ENCODE peak calls at places on chromosome 10, in nine cellular contexts. O is IMR-90, Y is Calu3, W is foreskin keratinocyte, N is epithelial cell of esophagus, J is astrocyte, S is GM12865, C is AG09309, X is foreskin fibroblast. A is an unnamed sample.

GRCh38 chr10:24457661-24458318 is 248.9 kb downstream of the KIAA1217 start:
- DNase-seq in O (no peak), Y (peak), W (peak), N (peak), J (no peak), S (no peak), C (no peak), X (no peak), A (no peak)

GRCh38 chr10:126421745-126422144 is 33.5 kb upstream of the ADAM12 start:
- DNase-seq in O (peak), Y (no peak), W (peak), N (peak), J (peak), S (no peak), C (peak), X (peak), A (no peak)

GRCh38 chr10:31977440-31978157 is 49.0 kb upstream of the ARHGAP12 start:
- DNase-seq in O (peak), Y (no peak), W (peak), N (peak), J (peak), S (peak), C (peak), X (peak), A (no peak)

GRCh38 chr10:116743266-116744064 is 1.1 kb upstream of the HSPA12A start:
- DNase-seq in O (no peak), Y (no peak), W (no peak), N (no peak), J (no peak), S (no peak), C (no peak), X (no peak), A (no peak)

GRCh38 chr10:131210181-131210580 is 101.3 kb downstream of the TCERG1L start:
- DNase-seq in O (no peak), Y (no peak), W (no peak), N (no peak), J (no peak), S (no peak), C (no peak), X (no peak), A (no peak)

GRCh38 chr10:129641982-129642381 is 174.9 kb downstream of the MGMT start:
- DNase-seq in O (no peak), Y (no peak), W (no peak), N (no peak), J (no peak), S (no peak), C (no peak), X (no peak), A (no peak)

GRCh38 chr10:42882597-42882996 is 100.0 kb downstream of the BMS1 start:
- DNase-seq in O (no peak), Y (no peak), W (no peak), N (no peak), J (no peak), S (no peak), C (no peak), X (no peak), A (no peak)

GRCh38 chr10:60334991-60335390 is 54.7 kb downstream of the ANK3 start:
- DNase-seq in O (no peak), Y (no peak), W (no peak), N (no peak), J (peak), S (no peak), C (no peak), X (no peak), A (no peak)

GRCh38 chr10:72340510-72340895 is 14.2 kb downstream of the DNAJB12 start:
- DNase-seq in O (no peak), Y (peak), W (no peak), N (peak), J (no peak), S (peak), C (no peak), X (no peak), A (peak)

GRCh38 chr10:2619472-2619871 is 447.9 kb upstream of the PFKP start:
- DNase-seq in O (no peak), Y (peak), W (no peak), N (no peak), J (no peak), S (peak), C (no peak), X (no peak), A (peak)

GRCh38 chr10:80662429-80663211 is 124.9 kb downstream of the SH2D4B start:
- DNase-seq in O (peak), Y (peak), W (peak), N (peak), J (peak), S (peak), C (peak), X (peak), A (peak)

GRCh38 chr10:24385776-24386175 is 176.8 kb downstream of the KIAA1217 start:
- DNase-seq in O (peak), Y (no peak), W (no peak), N (no peak), J (peak), S (no peak), C (peak), X (no peak), A (no peak)

GRCh38 chr10:68043030-68043429 is 32.1 kb downstream of the HERC4 start:
- DNase-seq in O (peak), Y (no peak), W (peak), N (peak), J (peak), S (no peak), C (no peak), X (no peak), A (no peak)

GRCh38 chr10:112631501-112632410 is 184.7 kb downstream of the VTI1A start:
- DNase-seq in O (no peak), Y (peak), W (peak), N (peak), J (no peak), S (no peak), C (no peak), X (peak), A (no peak)

GRCh38 chr10:101829561-101830315 is 11.5 kb upstream of the OGA start:
- DNase-seq in O (no peak), Y (no peak), W (no peak), N (peak), J (no peak), S (peak), C (no peak), X (no peak), A (no peak)

GRCh38 chr10:117610321-117610720 is 67.8 kb downstream of the EMX2 start:
- DNase-seq in O (no peak), Y (no peak), W (no peak), N (no peak), J (no peak), S (no peak), C (no peak), X (no peak), A (no peak)

DNA sequence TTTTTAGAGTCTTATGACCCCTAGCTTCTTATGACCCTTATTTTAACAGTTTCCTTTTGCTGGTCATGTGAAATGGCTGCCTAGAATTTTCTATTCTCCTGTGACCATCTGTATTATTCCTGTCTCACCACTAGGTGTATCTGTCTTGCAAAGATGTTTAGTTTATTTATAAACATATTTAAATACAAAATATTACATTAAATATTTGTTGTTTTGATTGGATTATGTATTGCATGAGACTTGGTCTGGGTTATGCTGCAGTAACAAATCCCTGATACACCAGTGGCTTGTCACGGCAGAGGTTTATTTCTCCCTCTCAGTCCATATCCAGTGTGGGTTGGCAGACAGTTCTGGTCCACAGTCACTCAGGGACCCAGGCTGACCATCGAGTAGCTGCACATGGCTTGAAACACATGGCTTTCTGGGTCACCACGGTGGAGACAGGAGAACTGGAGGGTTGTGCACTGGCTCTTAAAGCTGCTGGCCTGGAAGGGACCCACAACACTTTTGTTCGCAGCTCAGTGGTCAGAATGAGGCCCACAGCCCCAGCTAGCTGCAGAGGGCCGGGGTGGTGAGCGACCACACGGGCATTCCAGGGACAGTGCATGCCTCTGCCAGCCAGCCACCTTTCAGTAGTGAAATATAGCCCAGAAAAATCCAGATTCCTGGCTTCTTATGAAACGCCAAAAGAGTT is 7.4 kb downstream of the RASSF4 start:
- DNase-seq in O (no peak), Y (no peak), W (no peak), N (no peak), J (no peak), S (no peak), C (no peak), X (no peak), A (no peak)
- TF ChIP-seq CTCF in O (peak), Y (no peak), W (peak), N (peak), J (peak), S (no peak), C (no peak), X (peak), A (peak)

DNA sequence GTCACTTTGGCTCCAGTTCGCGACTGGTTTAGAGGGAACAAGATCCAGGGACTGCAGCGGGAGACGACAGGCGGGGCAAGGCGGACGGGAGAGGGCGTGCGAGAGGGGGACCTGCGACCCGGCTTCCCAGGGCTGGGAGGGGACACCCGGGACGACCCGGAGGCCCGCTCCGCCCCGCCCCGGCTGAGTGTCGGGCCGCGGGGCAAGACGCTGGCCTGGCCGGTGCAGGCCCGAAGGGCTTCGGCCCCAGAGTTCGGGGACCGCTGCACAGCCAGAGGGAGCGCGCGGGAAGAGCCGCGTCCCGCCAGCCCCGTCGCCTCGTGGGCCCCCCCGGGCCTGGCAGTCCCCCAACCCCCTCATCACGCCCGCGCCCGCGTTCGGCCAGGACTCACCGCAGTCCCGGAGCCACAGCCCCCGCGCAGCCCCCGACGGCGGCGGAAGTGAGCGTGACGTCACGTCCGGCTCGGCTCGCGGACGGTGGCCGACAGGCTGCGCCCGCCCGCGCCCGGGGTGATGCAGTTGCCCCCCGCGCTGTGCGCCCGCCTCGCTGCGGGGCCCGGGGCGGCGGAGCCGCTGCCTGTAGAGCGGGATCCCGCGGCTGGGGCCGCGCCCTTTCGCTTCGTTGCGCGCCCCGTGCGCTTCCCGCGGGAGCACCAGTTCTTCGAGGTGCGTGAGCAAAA is at the start of the genes TUBGCP2 and ZNF511:
- DNase-seq in O (peak), Y (peak), W (no peak), N (peak), J (peak), S (peak), C (peak), X (peak), A (peak)
- TF ChIP-seq CTCF in O (peak), Y (no peak), W (peak), N (peak), J (no peak), S (peak), C (no peak), X (no peak), A (peak)

DNA sequence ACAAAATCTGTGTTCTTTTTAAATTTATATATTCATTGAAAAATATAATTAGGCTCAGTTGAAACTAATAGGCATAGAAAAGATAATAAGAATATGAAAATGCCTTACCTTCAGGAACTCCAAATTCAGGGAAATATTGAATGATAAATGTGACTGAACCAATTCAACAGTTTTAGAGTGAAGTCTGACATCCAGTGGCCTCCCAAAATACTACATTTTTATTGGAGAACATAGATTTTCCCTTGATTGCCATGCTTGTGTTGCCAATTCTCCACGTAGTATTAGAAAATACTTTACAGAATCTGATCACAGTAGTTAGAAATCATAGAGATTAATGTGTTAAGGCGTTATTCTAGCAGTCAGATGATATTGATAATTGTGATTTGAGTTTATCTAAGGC is 1246.7 kb downstream of the GATA3 start:
- DNase-seq in O (no peak), Y (peak), W (no peak), N (peak), J (no peak), S (no peak), C (no peak), X (no peak), A (no peak)
- TF ChIP-seq CTCF in O (peak), Y (peak), W (peak), N (peak), J (peak), S (no peak), C (peak), X (peak), A (peak)

DNA sequence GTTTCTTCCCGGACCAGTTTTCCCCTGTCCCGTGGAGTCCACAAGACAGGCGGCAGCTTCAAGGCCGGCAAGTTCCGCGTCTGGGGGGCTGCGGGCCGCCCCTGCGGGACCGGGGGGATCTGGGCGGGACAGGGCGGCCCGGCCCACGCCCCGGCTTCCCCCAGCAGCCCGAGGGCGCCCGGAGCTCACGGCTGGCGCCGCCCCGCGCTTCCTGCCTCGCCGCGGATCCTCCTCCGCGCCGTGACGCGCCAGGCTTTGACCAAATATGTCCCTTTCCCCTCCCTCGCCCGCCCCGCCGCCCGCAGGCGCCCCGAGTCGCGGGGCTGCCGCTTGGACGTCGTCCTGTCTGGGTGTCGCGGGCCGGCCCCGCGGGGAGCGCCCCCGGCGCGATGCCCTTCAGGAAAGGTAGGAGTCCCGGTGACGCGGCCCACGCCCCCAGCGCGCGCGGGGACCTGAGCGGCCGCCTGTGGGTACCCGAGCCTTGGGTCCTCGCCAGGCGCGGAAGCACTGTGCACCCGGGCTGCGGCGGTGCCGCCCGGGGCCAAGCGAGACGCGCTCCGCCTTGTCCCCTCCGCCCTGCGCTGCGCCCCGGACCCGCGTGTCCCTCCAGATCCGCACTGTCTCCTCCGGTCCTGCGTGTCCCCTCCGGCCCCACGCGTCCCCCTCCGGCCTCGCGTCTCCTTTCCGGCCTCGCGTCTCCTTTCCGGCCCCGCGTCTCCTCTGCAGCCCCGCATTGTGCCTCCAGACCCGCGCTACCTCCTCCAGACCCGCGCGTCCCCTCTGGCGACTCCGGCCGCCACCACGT is 56.0 kb downstream of the RBM17 start:
- DNase-seq in O (peak), Y (peak), W (no peak), N (peak), J (peak), S (peak), C (no peak), X (peak), A (peak)
- TF ChIP-seq CTCF in O (no peak), Y (no peak), W (no peak), N (no peak), J (no peak), S (no peak), C (no peak), X (no peak), A (no peak)

DNA sequence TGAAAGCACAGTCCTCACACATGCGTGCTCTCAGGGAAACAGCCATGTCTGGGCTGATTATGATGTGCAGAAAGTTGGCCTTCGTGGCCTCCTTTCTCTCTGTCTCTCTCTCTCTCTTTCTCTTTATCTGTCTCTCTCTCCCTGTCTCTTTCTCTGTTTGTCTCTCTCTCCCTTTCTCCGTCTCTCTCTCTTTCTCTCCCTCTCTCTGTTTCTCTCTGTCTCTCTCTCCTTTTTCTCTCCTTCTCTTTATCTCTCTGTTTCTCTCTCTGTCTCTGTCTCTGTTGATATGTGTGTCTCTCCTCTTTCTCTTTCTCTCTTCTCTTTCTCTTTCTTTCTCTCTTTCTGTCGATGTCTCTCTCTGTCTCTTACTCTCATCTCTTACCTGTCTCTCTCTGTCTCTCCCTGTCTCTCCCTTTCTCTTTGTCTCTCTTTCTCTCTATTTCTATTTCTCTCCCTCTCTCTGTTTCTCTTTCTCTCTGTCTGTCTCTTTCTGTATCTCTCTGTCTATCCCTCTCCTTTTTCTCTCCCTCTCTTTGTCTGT is 105.4 kb upstream of the MPP7 start:
- DNase-seq in O (no peak), Y (no peak), W (no peak), N (no peak), J (no peak), S (no peak), C (no peak), X (no peak), A (no peak)
- TF ChIP-seq CTCF in O (no peak), Y (no peak), W (no peak), N (no peak), J (no peak), S (no peak), C (no peak), X (no peak), A (no peak)

GRCh38 chr10:95208702-95209391 is 14.8 kb downstream of the ACSM6 start:
- DNase-seq in O (no peak), Y (no peak), W (no peak), N (no peak), J (no peak), S (no peak), C (no peak), X (no peak), A (no peak)
- TF ChIP-seq CTCF in O (peak), Y (no peak), W (peak), N (no peak), J (peak), S (no peak), C (peak), X (no peak), A (peak)

GRCh38 chr10:106609867-106610266 is 554.6 kb downstream of the SORCS1 start:
- DNase-seq in O (no peak), Y (no peak), W (no peak), N (peak), J (no peak), S (peak), C (no peak), X (no peak), A (no peak)
- TF ChIP-seq CTCF in O (no peak), Y (no peak), W (peak), N (peak), J (peak), S (peak), C (no peak), X (peak), A (peak)

GRCh38 chr10:113995201-113995600 is 48.5 kb upstream of the ADRB1 start:
- DNase-seq in O (no peak), Y (no peak), W (no peak), N (no peak), J (no peak), S (no peak), C (no peak), X (no peak), A (no peak)

GRCh38 chr10:113997428-113997827 is 46.2 kb upstream of the ADRB1 start:
- DNase-seq in O (no peak), Y (no peak), W (no peak), N (no peak), J (no peak), S (no peak), C (no peak), X (no peak), A (no peak)

GRCh38 chr10:113992601-113993011 is 51.1 kb upstream of the ADRB1 start:
- DNase-seq in O (no peak), Y (no peak), W (no peak), N (no peak), J (no peak), S (no peak), C (no peak), X (peak), A (no peak)

GRCh38 chr10:113991091-113991860 is 52.4 kb upstream of the ADRB1 start:
- DNase-seq in O (no peak), Y (no peak), W (no peak), N (no peak), J (peak), S (peak), C (no peak), X (no peak), A (no peak)

GRCh38 chr10:113993489-113993932 is 50.2 kb upstream of the ADRB1 start:
- DNase-seq in O (no peak), Y (no peak), W (no peak), N (no peak), J (peak), S (no peak), C (no peak), X (no peak), A (no peak)
- TF ChIP-seq CTCF in O (no peak), Y (no peak), W (no peak), N (no peak), J (no peak), S (no peak), C (no peak), X (no peak), A (no peak)

A was measured in neural crest cell.